ENCODE peak calls at places on chromosomes 5 and 9, in seven cellular contexts. One of them, this sample, is unnamed.

GRCh38 chr9:119091074-119091473 is 278.2 kb downstream of the BRINP1 start:
- DNase-seq in thyroid gland: no peak
- DNase-seq in Kasumi-1: no peak
- DNase-seq in central memory CD4-positive, alpha-beta T cell: no peak
- DNase-seq in stimulated activated CD8-positive, alpha-beta memory T cell treated with anti-CD3 and anti-CD28 coated beads, Interleukin-4, amount 100 ng/mL, for 48 hours: no peak
- DNase-seq in EL: no peak
- DNase-seq in heart right ventricle: no peak
- DNase-seq in this sample: no peak

GRCh38 chr9:124098141-124098905 is 86.8 kb downstream of the LHX2 start:
- DNase-seq in EL: no peak
- DNase-seq in central memory CD4-positive, alpha-beta T cell: no peak
- DNase-seq in heart right ventricle: no peak
- DNase-seq in thyroid gland: no peak
- DNase-seq in stimulated activated CD8-positive, alpha-beta memory T cell treated with anti-CD3 and anti-CD28 coated beads, Interleukin-4, amount 100 ng/mL, for 48 hours: no peak
- DNase-seq in Kasumi-1: no peak
- DNase-seq in this sample: no peak

GRCh38 chr5:94218374-94218773 is 400.0 kb downstream of the KIAA0825 start:
- DNase-seq in thyroid gland: no peak
- DNase-seq in Kasumi-1: no peak
- DNase-seq in heart right ventricle: no peak
- DNase-seq in central memory CD4-positive, alpha-beta T cell: no peak
- DNase-seq in EL: peak; percentile 97
- DNase-seq in stimulated activated CD8-positive, alpha-beta memory T cell treated with anti-CD3 and anti-CD28 coated beads, Interleukin-4, amount 100 ng/mL, for 48 hours: no peak
- DNase-seq in this sample: no peak

GRCh38 chr5:141747152-141747640 is 65.2 kb upstream of the ARAP3 start:
- DNase-seq in stimulated activated CD8-positive, alpha-beta memory T cell treated with anti-CD3 and anti-CD28 coated beads, Interleukin-4, amount 100 ng/mL, for 48 hours: no peak
- DNase-seq in thyroid gland: peak; percentile 97
- DNase-seq in heart right ventricle: peak; percentile 90
- DNase-seq in Kasumi-1: no peak
- DNase-seq in EL: peak; percentile 29
- DNase-seq in central memory CD4-positive, alpha-beta T cell: no peak
- DNase-seq in this sample: no peak

GRCh38 chr5:5421149-5421960 is 1.1 kb upstream of the ICE1 start:
- DNase-seq in thyroid gland: no peak
- DNase-seq in stimulated activated CD8-positive, alpha-beta memory T cell treated with anti-CD3 and anti-CD28 coated beads, Interleukin-4, amount 100 ng/mL, for 48 hours: peak; percentile 37
- DNase-seq in central memory CD4-positive, alpha-beta T cell: peak; percentile 18
- DNase-seq in Kasumi-1: peak; percentile 6
- DNase-seq in heart right ventricle: no peak
- DNase-seq in EL: peak; percentile 16
- DNase-seq in this sample: no peak

GRCh38 chr9:91101598-91102168 is 260.0 kb downstream of the AUH start:
- DNase-seq in heart right ventricle: no peak
- DNase-seq in stimulated activated CD8-positive, alpha-beta memory T cell treated with anti-CD3 and anti-CD28 coated beads, Interleukin-4, amount 100 ng/mL, for 48 hours: peak; percentile 87
- DNase-seq in central memory CD4-positive, alpha-beta T cell: peak; percentile 91
- DNase-seq in thyroid gland: peak; percentile 21
- DNase-seq in EL: no peak
- DNase-seq in Kasumi-1: no peak
- DNase-seq in this sample: no peak

GRCh38 chr5:38541174-38541724 is 15.2 kb downstream of the LIFR start:
- DNase-seq in central memory CD4-positive, alpha-beta T cell: no peak
- DNase-seq in Kasumi-1: no peak
- DNase-seq in thyroid gland: no peak
- DNase-seq in heart right ventricle: no peak
- DNase-seq in EL: no peak
- DNase-seq in stimulated activated CD8-positive, alpha-beta memory T cell treated with anti-CD3 and anti-CD28 coated beads, Interleukin-4, amount 100 ng/mL, for 48 hours: no peak
- DNase-seq in this sample: no peak

GRCh38 chr5:59738039-59738438 is 155.5 kb downstream of the PDE4D start:
- DNase-seq in stimulated activated CD8-positive, alpha-beta memory T cell treated with anti-CD3 and anti-CD28 coated beads, Interleukin-4, amount 100 ng/mL, for 48 hours: no peak
- DNase-seq in heart right ventricle: no peak
- DNase-seq in thyroid gland: no peak
- DNase-seq in central memory CD4-positive, alpha-beta T cell: no peak
- DNase-seq in Kasumi-1: no peak
- DNase-seq in EL: no peak
- DNase-seq in this sample: no peak

GRCh38 chr5:93874491-93874890 is 133.1 kb upstream of the POU5F2 start:
- DNase-seq in stimulated activated CD8-positive, alpha-beta memory T cell treated with anti-CD3 and anti-CD28 coated beads, Interleukin-4, amount 100 ng/mL, for 48 hours: no peak
- DNase-seq in thyroid gland: no peak
- DNase-seq in heart right ventricle: no peak
- DNase-seq in central memory CD4-positive, alpha-beta T cell: no peak
- DNase-seq in EL: no peak
- DNase-seq in Kasumi-1: no peak
- DNase-seq in this sample: no peak

GRCh38 chr5:19615661-19616060 is 372.3 kb downstream of the CDH18 start:
- DNase-seq in stimulated activated CD8-positive, alpha-beta memory T cell treated with anti-CD3 and anti-CD28 coated beads, Interleukin-4, amount 100 ng/mL, for 48 hours: no peak
- DNase-seq in Kasumi-1: no peak
- DNase-seq in heart right ventricle: no peak
- DNase-seq in EL: peak; percentile 18
- DNase-seq in thyroid gland: no peak
- DNase-seq in central memory CD4-positive, alpha-beta T cell: no peak
- DNase-seq in this sample: no peak

GRCh38 chr9:135145312-135145711 is 57.8 kb downstream of the OLFM1 start:
- DNase-seq in stimulated activated CD8-positive, alpha-beta memory T cell treated with anti-CD3 and anti-CD28 coated beads, Interleukin-4, amount 100 ng/mL, for 48 hours: no peak
- DNase-seq in thyroid gland: no peak
- DNase-seq in heart right ventricle: no peak
- DNase-seq in EL: no peak
- DNase-seq in central memory CD4-positive, alpha-beta T cell: no peak
- DNase-seq in Kasumi-1: no peak
- DNase-seq in this sample: no peak

GRCh38 chr5:172490739-172491461 is 36.6 kb upstream of the SH3PXD2B start:
- DNase-seq in thyroid gland: no peak
- DNase-seq in central memory CD4-positive, alpha-beta T cell: no peak
- DNase-seq in EL: no peak
- DNase-seq in Kasumi-1: no peak
- DNase-seq in heart right ventricle: no peak
- DNase-seq in stimulated activated CD8-positive, alpha-beta memory T cell treated with anti-CD3 and anti-CD28 coated beads, Interleukin-4, amount 100 ng/mL, for 48 hours: no peak
- DNase-seq in this sample: no peak

This sample was measured in epithelial cell of prostate.